ENCODE peak calls at places on chromosomes 7 and 10, in five cellular contexts. G is amniotic stem cell, D is T-helper 2 cell, Y is T-helper 22 cell, M is GM13977. O is an unnamed sample.

GRCh38 chr10:6101181-6101580 is 12.3 kb downstream of the RBM17 start:
- DNase-seq in G (no peak), D (no peak), Y (no peak), M (no peak), O (no peak)

GRCh38 chr10:86583983-86584382 is 62.4 kb upstream of the WAPL start:
- DNase-seq in G (no peak), D (no peak), Y (no peak), M (no peak), O (no peak)

GRCh38 chr7:99953649-99954048 is 22.2 kb downstream of the AZGP1 start:
- DNase-seq in G (no peak), D (no peak), Y (no peak), M (no peak), O (peak)

GRCh38 chr7:55365103-55365679 is at the start of gene LANCL2:
- DNase-seq in G (no peak), D (peak), Y (peak), M (no peak), O (peak)

GRCh38 chr7:74343281-74344127 is 54.3 kb downstream of the CLIP2 start:
- DNase-seq in G (peak), D (no peak), Y (no peak), M (no peak), O (peak)

GRCh38 chr7:1883834-1884582 is 213.9 kb downstream of the ELFN1 start:
- DNase-seq in G (no peak), D (no peak), Y (no peak), M (no peak), O (peak)

GRCh38 chr7:5350600-5351385 is 68.0 kb downstream of the SLC29A4 start:
- DNase-seq in G (no peak), D (no peak), Y (no peak), M (no peak), O (no peak)

GRCh38 chr7:566100-566499 is 46.5 kb upstream of the PDGFA start:
- DNase-seq in G (no peak), D (no peak), Y (no peak), M (no peak), O (no peak)

GRCh38 chr7:45924283-45924682 is 3.2 kb upstream of the IGFBP3 start:
- DNase-seq in G (peak), D (no peak), Y (no peak), M (no peak), O (peak)

GRCh38 chr10:4733150-4733842 is 92.7 kb upstream of the AKR1E2 start:
- DNase-seq in G (no peak), D (no peak), Y (no peak), M (no peak), O (no peak)

GRCh38 chr10:64396105-64396504 is 874.9 kb downstream of the REEP3 start:
- DNase-seq in G (peak), D (no peak), Y (no peak), M (no peak), O (peak)

GRCh38 chr10:111379521-111379920 is 302.7 kb downstream of the ADRA2A start:
- DNase-seq in G (no peak), D (no peak), Y (no peak), M (no peak), O (no peak)

GRCh38 chr7:132871419-132871818 is 210.5 kb downstream of the CHCHD3 start:
- DNase-seq in G (no peak), D (no peak), Y (no peak), M (peak), O (no peak)

GRCh38 chr10:92419740-92420553 is 129.0 kb downstream of the MARCHF5 start:
- DNase-seq in G (no peak), D (no peak), Y (no peak), M (no peak), O (peak)

GRCh38 chr7:93945756-93946540 is 24.4 kb downstream of the GNG11 start:
- DNase-seq in G (no peak), D (no peak), Y (no peak), M (no peak), O (no peak)

GRCh38 chr10:34139559-34139958 is 675.5 kb downstream of the PARD3 start:
- DNase-seq in G (no peak), D (no peak), Y (no peak), M (no peak), O (peak)

GRCh38 chr10:69558559-69558958 is 14.7 kb downstream of the NEUROG3 start:
- DNase-seq in G (no peak), D (peak), Y (no peak), M (no peak), O (no peak)

GRCh38 chr10:98309366-98310355 is 41.7 kb upstream of the LOXL4 start:
- DNase-seq in G (peak), D (no peak), Y (no peak), M (peak), O (peak)